ENCODE peak calls at places on chromosome 17, in nine cellular contexts. W is neural crest cell, R is adrenal gland, J is prostate gland, G is fibroblast of lung, V is breast epithelium, H is B cell, Y is neural progenitor cell, Q is upper lobe of right lung. K is an unnamed sample.

GRCh38 chr17:45247429-45248131 is 14.3 kb downstream of the SPATA32 start:
- DNase-seq in G (peak), H (peak), Y (peak), J (peak), W (peak), Q (peak), R (peak), V (peak), K (peak)

GRCh38 chr17:81197831-81198490 is 24.8 kb downstream of the CEP131 start:
- DNase-seq in Y (no peak), H (no peak), V (no peak), J (no peak), W (no peak), R (no peak), Q (no peak), G (no peak), K (no peak)

GRCh38 chr17:73058022-73058421 is 34.5 kb downstream of the SLC39A11 start:
- DNase-seq in Y (no peak), J (no peak), V (no peak), H (no peak), W (no peak), R (no peak), G (peak), Q (no peak), K (peak)

GRCh38 chr17:15511142-15511541 is 43.7 kb upstream of the CDRT4 start:
- DNase-seq in V (no peak), H (no peak), G (no peak), Y (no peak), W (no peak), R (no peak), Q (no peak), J (no peak), K (no peak)

GRCh38 chr17:79192503-79193500 is 118.2 kb downstream of the ENGASE start:
- DNase-seq in Q (no peak), G (peak), Y (peak), R (peak), W (peak), H (no peak), J (peak), V (no peak), K (peak)

GRCh38 chr17:77768475-77768874 is 190.0 kb upstream of the TNRC6C start:
- DNase-seq in W (no peak), H (no peak), V (no peak), J (no peak), G (no peak), Y (no peak), Q (no peak), R (no peak), K (no peak)

GRCh38 chr17:72726936-72727335 is 365.6 kb downstream of the SLC39A11 start:
- DNase-seq in Q (no peak), H (peak), Y (no peak), J (no peak), W (no peak), V (no peak), R (no peak), G (peak), K (no peak)

GRCh38 chr17:83053021-83053778 is 26.2 kb upstream of the METRNL start:
- DNase-seq in Y (peak), Q (peak), V (no peak), G (peak), J (no peak), H (no peak), W (no peak), R (peak), K (no peak)

GRCh38 chr17:16926061-16926511 is 45.8 kb downstream of the TNFRSF13B start:
- DNase-seq in H (no peak), Y (no peak), V (no peak), R (no peak), J (no peak), W (no peak), Q (peak), G (no peak), K (no peak)

GRCh38 chr17:2279707-2280106 is 23.9 kb downstream of the SMG6 start:
- DNase-seq in Y (no peak), J (no peak), Q (no peak), W (no peak), H (no peak), G (no peak), R (no peak), V (no peak), K (no peak)

GRCh38 chr17:77186141-77186604 is 45.4 kb downstream of the SEC14L1 start:
- DNase-seq in H (peak), W (no peak), R (peak), Y (no peak), G (no peak), Q (no peak), J (no peak), V (no peak), K (no peak)

GRCh38 chr17:65027305-65027704 is 29.2 kb downstream of the GNA13 start:
- DNase-seq in J (no peak), Y (peak), W (peak), H (no peak), Q (no peak), V (no peak), R (no peak), G (peak), K (peak)

GRCh38 chr17:4072487-4073157 is 70.2 kb downstream of the ZZEF1 start:
- DNase-seq in J (peak), G (peak), Q (no peak), H (no peak), R (no peak), V (no peak), Y (no peak), W (no peak), K (no peak)

GRCh38 chr17:82127315-82127595 is 29.2 kb upstream of the FASN start:
- DNase-seq in R (no peak), G (no peak), V (no peak), Y (no peak), J (no peak), W (no peak), H (no peak), Q (no peak), K (no peak)

GRCh38 chr17:3004925-3005324 is 58.5 kb downstream of the OR1D5 start:
- DNase-seq in W (no peak), J (no peak), Y (no peak), G (no peak), H (no peak), V (peak), Q (no peak), R (peak), K (no peak)

GRCh38 chr17:82966415-82966814 is 113.0 kb upstream of the METRNL start:
- DNase-seq in V (no peak), Q (peak), Y (no peak), R (no peak), H (no peak), J (no peak), W (no peak), G (no peak), K (no peak)

GRCh38 chr17:79388556-79389295 is 222.1 kb downstream of the RBFOX3 start:
- DNase-seq in R (peak), V (peak), J (peak), Q (peak), Y (peak), H (peak), G (peak), W (peak), K (peak)

GRCh38 chr17:79630120-79630519 is 19.3 kb upstream of the RBFOX3 start:
- DNase-seq in R (no peak), Y (no peak), W (no peak), Q (peak), V (no peak), G (no peak), J (no peak), H (peak), K (no peak)

GRCh38 chr17:7429722-7430121 is 1.1 kb downstream of the SPEM3 start:
- DNase-seq in R (no peak), V (no peak), Q (no peak), Y (no peak), H (peak), G (no peak), W (no peak), J (no peak), K (no peak)

GRCh38 chr17:7589891-7590611 is at the start of gene SOX15:
- DNase-seq in Q (no peak), H (peak), V (no peak), R (no peak), Y (peak), W (no peak), J (peak), G (peak), K (peak)

GRCh38 chr17:14950216-14950615 is 314.9 kb downstream of the PMP22 start:
- DNase-seq in H (no peak), J (no peak), Y (no peak), Q (no peak), W (no peak), G (peak), R (no peak), V (no peak), K (no peak)

GRCh38 chr17:63768433-63768832 is 5.0 kb downstream of the CCDC47 start:
- DNase-seq in W (no peak), Q (peak), G (no peak), Y (peak), V (no peak), R (no peak), H (no peak), J (no peak), K (no peak)

GRCh38 chr17:66547170-66547865 is 244.9 kb downstream of the PRKCA start:
- DNase-seq in W (no peak), V (no peak), Y (no peak), J (no peak), G (no peak), R (no peak), Q (no peak), H (no peak), K (no peak)

GRCh38 chr17:32518856-32519768 is 32.3 kb downstream of the CDK5R1 start:
- DNase-seq in G (peak), Y (peak), J (peak), W (peak), H (peak), V (no peak), R (peak), Q (peak), K (peak)

GRCh38 chr17:614637-615546 is 99.7 kb downstream of the VPS53 start:
- DNase-seq in V (no peak), Q (no peak), J (no peak), Y (no peak), W (no peak), G (no peak), H (no peak), R (peak), K (peak)

GRCh38 chr17:17314501-17315071 is 11.4 kb downstream of the NT5M start:
- DNase-seq in J (no peak), W (no peak), G (no peak), Y (no peak), V (no peak), Q (peak), R (no peak), H (no peak), K (no peak)

GRCh38 chr17:81733507-81734404 is 21.7 kb downstream of the SLC25A10 start:
- DNase-seq in Y (peak), V (peak), R (peak), G (peak), W (peak), H (peak), Q (peak), J (peak), K (peak)

DNA sequence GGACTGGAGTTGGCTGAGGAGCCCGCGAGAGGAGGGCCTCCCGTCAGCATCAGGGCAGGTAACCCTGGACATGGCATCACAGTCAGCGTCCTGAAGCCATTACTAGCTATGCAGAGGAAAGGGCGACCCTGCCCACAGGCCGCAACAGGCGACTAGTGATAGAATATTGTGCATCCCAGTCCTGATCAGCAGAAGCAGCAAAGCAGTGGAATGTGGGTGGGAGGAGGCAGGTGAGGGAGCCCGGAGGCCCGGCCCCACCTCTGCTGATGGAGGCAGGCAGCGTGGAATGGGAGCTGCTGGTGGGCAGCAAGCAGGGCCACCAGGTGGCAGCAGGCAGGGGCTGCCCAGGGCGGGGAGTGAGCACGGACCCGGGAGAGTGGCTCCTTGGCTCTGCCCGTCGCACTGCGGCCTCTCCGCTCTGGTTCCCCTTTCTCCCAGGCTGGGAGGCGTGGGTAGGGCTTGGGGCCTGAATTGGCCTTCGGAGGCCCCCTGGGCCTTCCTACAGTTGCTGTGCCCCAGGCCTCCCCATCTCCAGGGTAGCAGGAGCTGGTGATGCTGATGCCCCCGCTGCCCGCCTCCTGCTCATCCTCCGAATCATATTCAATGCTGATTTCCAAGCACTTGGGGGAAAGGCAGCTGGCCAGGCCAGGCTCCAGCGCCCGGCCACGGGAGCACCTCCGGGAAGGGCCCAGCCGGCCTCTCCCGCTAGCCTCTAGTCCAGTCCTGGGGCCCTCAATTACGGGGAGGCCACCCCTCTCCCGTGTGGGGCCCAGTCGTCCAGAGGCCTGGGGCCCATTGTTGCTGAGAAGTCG is 20.2 kb downstream of the TSPOAP1 start:
- DNase-seq in G (no peak), J (no peak), V (peak), Q (no peak), Y (peak), H (peak), R (peak), W (no peak), K (no peak)
- TF ChIP-seq CTCF in G (peak), J (no peak), V (no peak), Q (peak), Y (peak), H (no peak), R (no peak), W (peak), K (no peak)

GRCh38 chr17:40803617-40804082 is 3.9 kb upstream of the KRT28 start:
- DNase-seq in V (peak), R (peak), G (peak), H (peak), Q (peak), W (peak), Y (peak), J (peak), K (peak)
- TF ChIP-seq CTCF in V (peak), R (peak), G (peak), H (peak), Q (peak), W (peak), Y (peak), J (peak), K (peak)

DNA sequence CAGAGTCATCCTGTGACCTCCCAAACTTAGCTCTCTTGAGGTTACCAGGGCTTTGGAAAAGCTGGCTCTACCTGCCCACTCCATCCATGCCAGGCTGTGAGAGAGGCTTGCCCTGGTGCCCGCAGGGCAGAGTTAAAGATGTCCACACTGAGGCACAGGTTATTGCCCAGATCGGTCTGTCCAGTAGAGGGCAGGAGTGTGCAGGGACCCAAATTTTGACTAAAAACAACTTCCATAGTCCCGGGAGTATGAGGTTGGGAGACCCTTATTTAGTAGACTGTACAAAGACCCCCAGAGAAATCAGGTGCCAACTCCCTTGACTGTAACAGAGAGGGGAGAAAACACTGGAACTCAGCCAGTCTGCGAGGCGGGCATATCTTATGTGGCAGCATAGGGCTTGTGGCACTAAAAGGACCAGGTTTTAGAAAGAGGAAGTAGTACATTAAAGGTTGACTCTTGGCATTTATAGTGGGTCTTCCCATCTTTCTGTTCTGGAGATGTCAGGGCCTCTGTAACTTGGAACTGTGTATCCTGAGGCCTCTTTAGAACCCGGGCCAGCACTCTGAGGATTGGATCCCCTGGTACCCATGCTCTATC is 43.3 kb downstream of the HNF1B start:
- DNase-seq in Y (peak), R (peak), J (no peak), V (no peak), G (no peak), W (peak), Q (peak), H (peak), K (peak)
- TF ChIP-seq CTCF in Y (peak), R (peak), J (no peak), V (peak), G (peak), W (peak), Q (peak), H (peak), K (peak)

DNA sequence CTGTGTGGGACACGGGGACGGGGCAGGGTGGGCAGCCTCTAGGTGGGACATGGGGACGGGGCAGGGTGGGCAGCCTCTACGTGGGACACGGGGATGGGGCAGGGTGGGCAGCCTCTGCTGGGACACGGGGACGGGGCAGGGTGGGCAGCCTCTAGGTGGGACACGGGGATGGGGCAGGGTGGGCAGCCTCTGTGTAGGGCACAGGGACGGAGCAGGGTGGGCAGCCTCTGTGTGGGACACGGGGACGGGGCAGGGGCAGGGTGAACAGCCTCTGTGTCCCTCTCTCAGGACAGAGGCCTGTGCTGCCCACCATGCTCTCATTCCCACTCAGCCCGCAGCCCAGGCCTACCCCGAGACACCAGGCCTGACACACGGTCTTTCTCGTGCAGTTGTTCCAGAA is 16.9 kb upstream of the MRPL38 start:
- DNase-seq in V (no peak), G (no peak), J (no peak), H (no peak), R (no peak), Q (no peak), Y (no peak), W (no peak), K (no peak)
- TF ChIP-seq CTCF in V (no peak), G (no peak), J (no peak), H (no peak), R (no peak), Q (no peak), Y (no peak), W (no peak), K (no peak)

GRCh38 chr17:61728297-61728836 is 135.0 kb downstream of the BRIP1 start:
- DNase-seq in R (no peak), J (no peak), Y (no peak), G (no peak), H (no peak), Q (no peak), V (no peak), W (no peak), K (no peak)

GRCh38 chr17:61731330-61731729 is 132.0 kb downstream of the BRIP1 start:
- DNase-seq in G (peak), R (no peak), W (no peak), Q (no peak), Y (no peak), V (no peak), H (no peak), J (no peak), K (no peak)

GRCh38 chr17:61732169-61732568 is 131.2 kb downstream of the BRIP1 start:
- DNase-seq in R (no peak), Y (no peak), V (no peak), J (no peak), H (no peak), W (no peak), G (no peak), Q (no peak), K (no peak)

GRCh38 chr17:61726977-61727376 is 136.0 kb upstream of the NACA2 start:
- DNase-seq in V (no peak), W (no peak), G (no peak), H (no peak), J (no peak), R (no peak), Y (no peak), Q (no peak), K (no peak)

DNA sequence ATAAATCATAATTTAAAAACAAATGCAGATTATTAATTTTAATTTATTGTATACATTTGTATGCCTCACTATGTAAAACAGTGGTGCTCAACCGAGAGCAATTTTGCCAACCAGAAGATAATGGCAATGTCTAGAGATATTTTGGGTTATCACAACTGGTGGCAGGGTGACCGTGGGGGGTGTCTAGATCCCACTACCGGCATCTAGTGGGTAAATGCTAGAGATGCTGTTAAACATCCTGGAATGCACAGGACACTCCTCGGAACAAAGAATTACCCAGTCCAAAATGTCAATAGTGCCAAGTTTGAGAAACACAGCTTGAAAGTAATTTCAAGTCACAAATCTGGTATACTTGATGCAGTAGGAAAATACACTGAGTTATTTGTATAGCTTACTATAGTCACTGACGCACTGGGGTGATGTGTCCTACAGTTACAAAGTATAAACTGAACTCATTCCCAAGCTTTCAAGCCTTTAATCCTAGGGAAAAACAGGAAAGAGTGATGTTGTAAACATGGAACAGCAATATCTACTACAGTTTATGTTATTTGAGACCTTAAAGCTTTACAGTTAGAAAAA is 133.5 kb downstream of the BRIP1 start:
- DNase-seq in V (no peak), J (no peak), G (no peak), R (no peak), W (no peak), Q (no peak), H (no peak), Y (no peak), K (no peak)
- TF ChIP-seq CTCF in V (no peak), J (no peak), G (peak), R (no peak), W (no peak), Q (no peak), H (no peak), Y (no peak), K (no peak)

GRCh38 chr17:34637548-34638525 is 58.5 kb downstream of the TMEM132E start:
- DNase-seq in V (peak), R (peak), G (peak), Q (peak), H (peak), Y (peak), J (peak), W (peak), K (no peak)
- TF ChIP-seq CTCF in V (peak), R (peak), G (peak), Q (peak), H (peak), Y (peak), J (peak), W (peak), K (peak)

K was measured in MCF 10A.